ENCODE peak calls at places on chromosomes 11 and 22, in eight cellular contexts. I, C, W, Y, L, R, P and K are unnamed samples.

GRCh38 chr11:72643547-72643946 is 30.7 kb downstream of the PDE2A start:
- DNase-seq in L (no peak), P (peak; percentile 84), W (no peak), I (peak; percentile 22), Y (no peak), C (no peak), R (no peak), K (peak; percentile 18)

GRCh38 chr11:126765196-126765595 is 235.4 kb downstream of the KIRREL3 start:
- DNase-seq in I (no peak), Y (no peak), P (no peak), R (no peak), C (no peak), W (no peak), L (no peak), K (no peak)

GRCh38 chr11:126522606-126523005 is 167.1 kb downstream of the ST3GAL4 start:
- DNase-seq in R (no peak), I (no peak), C (no peak), W (no peak), P (no peak), L (no peak), Y (no peak), K (no peak)

GRCh38 chr22:28630185-28630580 is 49.5 kb downstream of the TTC28 start:
- DNase-seq in I (no peak), W (no peak), P (no peak), L (no peak), Y (no peak), C (no peak), R (no peak), K (no peak)

GRCh38 chr11:107293677-107294344 is 163.8 kb downstream of the CWF19L2 start:
- DNase-seq in L (no peak), C (no peak), Y (no peak), P (no peak), I (no peak), W (no peak), R (peak; percentile 6), K (peak; percentile 5)

GRCh38 chr11:18650859-18651557 is 16.9 kb upstream of the SPTY2D1 start:
- DNase-seq in Y (peak; percentile 29), L (peak; percentile 59), C (peak; percentile 88), W (no peak), I (peak; percentile 83), R (peak; percentile 80), P (no peak), K (peak; percentile 36)

GRCh38 chr22:21634081-21634480 is 1.5 kb downstream of the CCDC116 start:
- DNase-seq in I (no peak), W (no peak), C (no peak), L (no peak), R (no peak), Y (no peak), P (no peak), K (no peak)

GRCh38 chr11:131754671-131755070 is 384.3 kb downstream of the NTM start:
- DNase-seq in P (no peak), I (peak; percentile 47), L (no peak), Y (no peak), W (no peak), R (peak; percentile 58), C (no peak), K (no peak)

GRCh38 chr11:86176165-86176884 is 68.2 kb upstream of the EED start:
- DNase-seq in C (no peak), R (no peak), P (no peak), Y (no peak), W (no peak), I (peak; percentile 62), L (no peak), K (peak; percentile 36)

GRCh38 chr11:126561327-126561893 is 205.9 kb downstream of the ST3GAL4 start:
- DNase-seq in R (peak; percentile 60), L (no peak), W (no peak), C (peak; percentile 59), I (peak; percentile 76), Y (peak; percentile 26), P (no peak), K (peak; percentile 53)

GRCh38 chr11:76459299-76459698 is 14.5 kb downstream of the EMSY start:
- DNase-seq in W (no peak), P (no peak), Y (no peak), I (no peak), R (no peak), C (no peak), L (no peak), K (no peak)

GRCh38 chr11:103736986-103737622 is 299.3 kb upstream of the DDI1 start:
- DNase-seq in C (no peak), L (no peak), I (no peak), R (no peak), Y (no peak), W (no peak), P (no peak), K (no peak)

GRCh38 chr11:43833657-43834073 is 47.0 kb upstream of the ALKBH3 start:
- DNase-seq in R (peak; percentile 93), P (no peak), C (no peak), I (peak; percentile 82), W (peak; percentile 85), L (no peak), Y (no peak), K (peak; percentile 54)

GRCh38 chr11:1338201-1339065 is 29.0 kb upstream of the TOLLIP start:
- DNase-seq in R (no peak), L (no peak), I (no peak), Y (no peak), P (peak; percentile 67), C (no peak), W (no peak), K (no peak)

GRCh38 chr11:22491826-22492225 is 133.8 kb downstream of the FANCF start:
- DNase-seq in C (no peak), I (no peak), P (no peak), Y (no peak), W (no peak), R (peak; percentile 3), L (no peak), K (no peak)

GRCh38 chr11:94175545-94175944 is 46.9 kb downstream of the PANX1 start:
- DNase-seq in C (no peak), Y (no peak), W (no peak), P (no peak), R (peak; percentile 88), L (no peak), I (peak; percentile 79), K (peak; percentile 46)

GRCh38 chr11:976431-977160 is 50.9 kb downstream of the AP2A2 start:
- DNase-seq in L (no peak), C (no peak), P (no peak), Y (peak; percentile 19), W (no peak), I (peak; percentile 23), R (no peak), K (no peak)

GRCh38 chr11:70016666-70017347 is 61.3 kb upstream of the ANO1 start:
- DNase-seq in L (no peak), P (no peak), R (no peak), W (no peak), C (no peak), I (peak; percentile 30), Y (no peak), K (peak; percentile 36)

GRCh38 chr11:1263036-1263435 is 40.2 kb downstream of the MUC5B start:
- DNase-seq in L (peak; percentile 58), W (no peak), I (no peak), Y (no peak), R (no peak), C (no peak), P (no peak), K (no peak)

GRCh38 chr22:37091986-37092385 is 17.5 kb downstream of the TMPRSS6 start:
- DNase-seq in L (no peak), P (no peak), W (peak; percentile 10), C (no peak), I (no peak), Y (no peak), R (no peak), K (no peak)

DNA sequence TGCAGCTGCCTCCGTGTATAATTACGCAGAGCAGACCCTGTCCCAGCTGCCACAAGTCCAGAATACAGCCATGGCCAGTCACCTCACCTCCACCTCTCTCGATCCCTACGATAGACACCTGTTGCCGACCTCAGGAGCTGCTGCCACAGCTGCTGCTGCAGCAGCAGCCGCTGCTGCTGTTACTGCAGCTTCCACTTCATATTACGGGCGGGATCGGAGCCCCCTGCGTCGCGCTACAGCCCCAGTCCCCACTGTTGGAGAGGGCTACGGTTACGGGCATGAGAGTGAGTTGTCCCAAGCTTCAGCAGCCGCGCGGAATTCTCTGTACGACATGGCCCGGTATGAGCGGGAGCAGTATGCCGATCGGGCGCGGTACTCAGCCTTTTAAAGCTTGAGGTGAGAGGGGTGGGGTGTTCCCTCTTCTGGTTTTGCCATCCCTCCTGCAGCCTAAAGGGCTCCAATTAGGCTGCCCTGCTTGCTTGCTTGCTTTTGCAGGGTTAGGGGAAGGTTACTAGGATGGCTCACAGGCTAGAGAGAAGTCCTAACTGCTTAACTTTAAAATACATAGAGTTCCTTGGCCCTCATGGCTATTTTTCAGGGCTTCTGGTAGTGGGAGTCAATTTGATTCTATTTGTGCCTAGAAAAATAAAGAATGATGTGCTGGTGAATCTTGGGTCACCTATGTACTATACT is 5.4 kb downstream of the RBM4 start:
- DNase-seq in P (no peak), L (no peak), I (no peak), R (no peak), Y (no peak), W (no peak), C (no peak), K (no peak)
- H3K4me3 ChIP-seq in P (no peak overlapping the region), L (no peak overlapping the region), I (no peak overlapping the region), R (no peak overlapping the region), Y (no peak overlapping the region), W (no peak overlapping the region), C (no peak overlapping the region), K (no peak overlapping the region)

GRCh38 chr11:46916251-46916650 is 2.1 kb downstream of the LRP4 start:
- DNase-seq in P (no peak), C (no peak), R (no peak), Y (no peak), L (no peak), I (no peak), W (no peak), K (no peak)
- H3K4me3 ChIP-seq in P (peak overlapping the region; percentile 53), C (no peak overlapping the region), R (peak overlapping the region; percentile 72), Y (peak overlapping the region; percentile 78), L (peak overlapping the region; percentile 63), I (peak overlapping the region; percentile 55), W (peak overlapping the region; percentile 60), K (peak overlapping the region; percentile 66)

DNA sequence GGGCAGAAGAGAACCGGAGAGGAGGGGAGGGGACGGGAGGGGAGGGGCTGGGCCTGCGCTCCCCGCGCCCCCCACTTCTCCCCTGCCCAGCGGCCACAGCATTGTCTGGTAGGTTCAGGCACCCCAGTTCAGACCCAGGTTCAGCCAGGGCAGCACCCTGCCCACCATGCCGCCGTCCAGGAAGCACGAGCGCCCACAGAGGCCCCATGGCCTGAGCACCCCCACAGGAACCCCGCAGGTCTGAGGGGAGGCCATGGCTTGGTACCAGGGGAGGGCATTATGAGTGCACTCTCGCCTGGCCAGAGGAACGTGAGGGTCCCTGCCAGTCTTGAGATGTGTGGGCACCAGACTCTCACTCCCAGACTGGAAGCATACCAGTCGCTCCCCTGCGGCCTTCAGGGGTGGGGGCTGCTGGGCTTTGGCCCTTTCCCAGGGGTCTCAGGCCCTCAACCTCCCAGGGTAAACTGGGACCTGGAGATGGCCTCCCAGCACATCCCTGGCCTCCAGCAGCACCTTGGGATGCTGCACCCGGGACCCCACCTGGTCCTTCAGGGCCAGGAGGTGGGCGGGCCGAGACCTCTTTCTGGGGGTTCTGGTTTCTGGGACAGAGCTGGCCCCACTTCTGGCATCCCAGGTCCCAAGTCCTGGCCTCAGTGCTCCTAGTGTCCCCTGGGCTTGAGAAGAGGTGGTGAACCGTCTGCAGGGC is 598 bp upstream of the PLXNB2 start:
- DNase-seq in P (peak; percentile 77), Y (no peak), L (no peak), I (no peak), W (no peak), R (no peak), C (no peak), K (no peak)
- H3K4me3 ChIP-seq in P (peak overlapping the region; percentile 9), Y (peak overlapping the region; percentile 16), L (no peak overlapping the region), I (peak overlapping the region; percentile 10), W (no peak overlapping the region), R (no peak overlapping the region), C (no peak overlapping the region), K (no peak overlapping the region)

GRCh38 chr11:120130176-120130980 is 7.5 kb downstream of the TRIM29 start:
- DNase-seq in R (no peak), C (no peak), I (no peak), W (no peak), L (peak; percentile 7), Y (no peak), P (peak; percentile 49), K (no peak)
- H3K4me3 ChIP-seq in R (no peak overlapping the region), C (no peak overlapping the region), I (no peak overlapping the region), W (no peak overlapping the region), L (no peak overlapping the region), Y (no peak overlapping the region), P (no peak overlapping the region), K (no peak overlapping the region)